ENCODE peak calls at places on chromosomes 1 and 21, in six cellular contexts. M is cardiac muscle cell, K is tibial nerve, P is neural progenitor cell, R is lower lobe of right lung, O is fibroblast of lung. L is an unnamed sample.

GRCh38 chr1:116531917-116532316 is 38.9 kb downstream of the CD58 start:
- DNase-seq in M (no peak), K (no peak), P (no peak), R (no peak), O (no peak), L (no peak)

GRCh38 chr1:59481915-59482505 is 185.1 kb downstream of the FGGY start:
- DNase-seq in M (no peak), K (no peak), P (no peak), R (no peak), O (peak), L (no peak)

GRCh38 chr1:224168859-224169380 is 14.1 kb upstream of the DEGS1 start:
- DNase-seq in M (no peak), K (no peak), P (no peak), R (no peak), O (peak), L (peak)

GRCh38 chr1:205259361-205259832 is 31.7 kb downstream of the TMCC2 start:
- DNase-seq in M (no peak), K (no peak), P (no peak), R (no peak), O (no peak), L (peak)

GRCh38 chr1:77438239-77438913 is 156.6 kb downstream of the AK5 start:
- DNase-seq in M (no peak), K (no peak), P (no peak), R (no peak), O (peak), L (peak)

GRCh38 chr1:20248954-20249612 is 41.6 kb upstream of the VWA5B1 start:
- DNase-seq in M (no peak), K (no peak), P (no peak), R (no peak), O (no peak), L (no peak)

GRCh38 chr1:31627930-31628421 is 10.5 kb downstream of the HCRTR1 start:
- DNase-seq in M (peak), K (no peak), P (no peak), R (peak), O (peak), L (no peak)

GRCh38 chr1:168482106-168482505 is 61.7 kb downstream of the XCL2 start:
- DNase-seq in M (peak), K (no peak), P (peak), R (no peak), O (no peak), L (no peak)

GRCh38 chr1:100142343-100142742 is 9.4 kb downstream of the TRMT13 start:
- DNase-seq in M (no peak), K (no peak), P (no peak), R (no peak), O (no peak), L (no peak)

GRCh38 chr1:223815865-223816264 is 29.9 kb downstream of the TP53BP2 start:
- DNase-seq in M (no peak), K (no peak), P (no peak), R (no peak), O (peak), L (peak)

GRCh38 chr21:40905251-40905650 is 58.3 kb upstream of the DSCAM start:
- DNase-seq in M (no peak), K (no peak), P (no peak), R (no peak), O (no peak), L (no peak)

GRCh38 chr1:222247811-222248310 is 300.0 kb downstream of the HHIPL2 start:
- DNase-seq in M (no peak), K (no peak), P (no peak), R (no peak), O (no peak), L (no peak)

GRCh38 chr1:185534806-185535205 is 199.4 kb upstream of the HMCN1 start:
- DNase-seq in M (no peak), K (no peak), P (no peak), R (no peak), O (no peak), L (peak)

GRCh38 chr1:32540589-32540988 is 1.4 kb downstream of the ZBTB8A start:
- DNase-seq in M (peak), K (no peak), P (peak), R (no peak), O (no peak), L (peak)

GRCh38 chr1:245715970-245716369 is 561.2 kb downstream of the KIF26B start:
- DNase-seq in M (no peak), K (no peak), P (no peak), R (no peak), O (peak), L (peak)

GRCh38 chr1:229059671-229060079 is 211.2 kb upstream of the RAB4A start:
- DNase-seq in M (no peak), K (no peak), P (no peak), R (no peak), O (peak), L (peak)

GRCh38 chr1:183432548-183432875 is 14.3 kb upstream of the NMNAT2 start:
- DNase-seq in M (no peak), K (no peak), P (no peak), R (no peak), O (no peak), L (peak)

GRCh38 chr1:154906621-154907081 is 29.9 kb downstream of the PMVK start:
- DNase-seq in M (no peak), K (no peak), P (no peak), R (no peak), O (no peak), L (peak)

GRCh38 chr1:84247425-84248220 is 53.9 kb upstream of the SAMD13 start:
- DNase-seq in M (no peak), K (no peak), P (no peak), R (no peak), O (peak), L (peak)

GRCh38 chr1:101207891-101208290 is 28.9 kb upstream of the S1PR1 start:
- DNase-seq in M (no peak), K (no peak), P (no peak), R (no peak), O (peak), L (peak)

GRCh38 chr21:41659791-41660560 is 106.9 kb downstream of the RIPK4 start:
- DNase-seq in M (no peak), K (peak), P (no peak), R (no peak), O (peak), L (peak)

DNA sequence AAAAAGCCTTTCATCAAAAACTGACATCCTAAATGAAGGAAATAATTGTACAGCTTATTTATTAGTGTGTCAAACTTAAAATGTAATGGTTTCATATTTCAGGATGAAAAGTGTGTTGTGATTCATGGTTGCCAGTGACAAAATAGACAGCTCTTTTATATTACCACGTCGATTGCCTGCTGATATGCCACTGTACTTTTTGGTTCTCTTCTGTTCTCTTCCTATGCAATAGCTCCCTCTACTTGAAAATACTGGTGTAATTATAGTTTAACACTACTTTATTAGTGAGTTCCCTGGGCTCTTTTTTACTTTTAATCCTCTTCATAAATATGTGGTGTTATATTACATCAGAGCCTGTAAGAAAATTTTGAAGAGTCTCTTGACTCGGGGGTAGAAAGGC is 111.3 kb downstream of the PATJ start:
- DNase-seq in M (no peak), K (no peak), P (no peak), R (no peak), O (peak), L (no peak)
- TF ChIP-seq CTCF in M (peak), K (peak), P (no peak), R (no peak), O (peak), L (no peak)

DNA sequence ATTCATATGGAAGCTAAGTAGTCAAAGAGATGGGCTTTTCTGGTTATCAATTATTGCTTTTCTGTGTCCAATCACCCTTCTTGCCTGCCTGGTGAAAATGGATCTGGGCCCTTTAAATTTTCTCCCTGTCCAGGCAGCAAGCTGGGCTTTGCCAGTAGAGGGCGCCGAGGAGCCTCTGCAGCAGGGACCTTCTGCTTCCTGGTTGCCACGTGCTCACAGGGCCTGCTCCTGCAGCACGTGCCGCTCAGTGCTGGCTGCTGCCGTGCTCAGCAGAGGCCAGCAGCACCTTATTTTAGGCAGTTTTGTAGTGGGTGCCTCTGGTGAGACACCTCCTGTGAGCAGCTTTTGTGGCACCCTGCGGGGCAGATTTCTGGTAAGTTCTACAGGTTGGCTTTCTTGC is 4.0 kb downstream of the ACTL8 start:
- DNase-seq in M (no peak), K (no peak), P (no peak), R (peak), O (no peak), L (no peak)
- TF ChIP-seq CTCF in M (no peak), K (no peak), P (peak), R (no peak), O (no peak), L (no peak)

DNA sequence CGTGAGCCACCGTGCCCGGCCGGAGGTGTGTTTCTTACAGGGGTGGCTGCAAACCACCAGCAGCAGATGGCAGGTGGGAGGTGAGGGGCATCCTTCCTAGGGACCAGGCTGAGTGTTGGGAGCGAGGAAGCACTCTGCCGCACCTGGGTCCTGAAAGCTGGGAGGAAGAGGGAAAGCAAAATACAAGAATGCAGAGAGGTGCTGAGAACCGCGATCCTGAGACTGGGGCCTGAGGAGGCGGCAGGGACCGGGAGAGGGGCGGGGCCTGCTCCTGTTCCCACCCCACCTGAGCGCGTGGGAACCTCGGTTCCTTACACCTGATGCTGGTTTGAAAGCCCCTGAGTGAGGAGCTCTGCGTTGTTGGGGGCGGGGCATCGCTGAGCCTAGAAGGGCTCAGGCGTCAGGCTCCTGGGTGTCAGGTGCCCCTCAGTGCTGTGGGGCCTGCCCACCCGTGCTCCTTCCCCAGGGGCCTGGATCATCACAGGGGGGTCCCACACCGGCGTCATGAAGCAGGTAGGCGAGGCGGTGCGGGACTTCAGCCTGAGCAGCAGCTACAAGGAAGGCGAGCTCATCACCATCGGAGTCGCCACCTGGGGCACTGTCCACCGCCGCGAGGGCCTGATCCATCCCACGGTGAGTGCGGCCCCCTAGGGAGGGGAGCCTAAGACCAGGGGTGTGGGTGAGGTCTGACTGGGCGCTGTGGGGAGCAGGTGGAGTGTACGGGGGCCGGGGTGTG is 15.5 kb downstream of the TRPM2 start:
- DNase-seq in M (no peak), K (peak), P (peak), R (no peak), O (no peak), L (no peak)
- TF ChIP-seq CTCF in M (no peak), K (no peak), P (peak), R (no peak), O (no peak), L (no peak)

GRCh38 chr1:110462964-110463363 is 12.0 kb downstream of the PROK1 start:
- DNase-seq in M (no peak), K (no peak), P (no peak), R (no peak), O (no peak), L (no peak)
- TF ChIP-seq CTCF in M (no peak), K (peak), P (peak), R (no peak), O (no peak), L (no peak)

DNA sequence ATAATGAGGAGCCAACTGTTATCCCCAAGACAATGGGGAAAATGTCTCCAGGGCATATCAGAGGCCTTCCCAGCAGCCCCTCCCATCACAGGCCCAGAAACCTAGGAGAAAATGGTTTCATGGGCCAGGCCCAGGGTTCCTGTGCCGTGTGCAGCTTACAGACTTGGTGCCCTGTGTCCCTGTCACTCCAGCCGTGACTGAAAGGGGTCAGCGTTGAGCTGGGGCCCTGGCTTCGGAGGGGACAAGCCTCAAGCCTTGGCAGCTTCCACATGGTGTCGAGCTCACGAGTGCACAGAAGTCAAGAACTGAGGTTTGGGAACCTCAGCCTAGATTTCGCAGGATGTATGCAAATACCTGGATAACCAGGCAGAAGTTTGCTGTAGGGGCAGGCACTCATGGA is 18.1 kb downstream of the SIPA1L2 start:
- DNase-seq in M (no peak), K (no peak), P (no peak), R (no peak), O (no peak), L (no peak)
- TF ChIP-seq CTCF in M (no peak), K (no peak), P (peak), R (no peak), O (no peak), L (peak)

GRCh38 chr1:164440222-164440621 is 118.8 kb upstream of the PBX1 start:
- DNase-seq in M (peak), K (no peak), P (peak), R (no peak), O (peak), L (peak)
- TF ChIP-seq CTCF in M (peak), K (peak), P (peak), R (peak), O (peak), L (no peak)

GRCh38 chr1:97356309-97356708 is 564.5 kb downstream of the DPYD start:
- DNase-seq in M (no peak), K (no peak), P (no peak), R (no peak), O (no peak), L (no peak)
- TF ChIP-seq CTCF in M (no peak), K (no peak), P (no peak), R (no peak), O (no peak), L (no peak)

GRCh38 chr1:69401894-69402293 is 165.8 kb upstream of the LRRC7 start:
- DNase-seq in M (no peak), K (no peak), P (no peak), R (no peak), O (peak), L (no peak)

GRCh38 chr1:69400128-69400527 is 167.6 kb upstream of the LRRC7 start:
- DNase-seq in M (no peak), K (no peak), P (no peak), R (no peak), O (no peak), L (no peak)

GRCh38 chr1:69403911-69404310 is 163.8 kb upstream of the LRRC7 start:
- DNase-seq in M (no peak), K (no peak), P (no peak), R (no peak), O (no peak), L (no peak)

GRCh38 chr1:69406244-69406643 is 161.5 kb upstream of the LRRC7 start:
- DNase-seq in M (no peak), K (no peak), P (no peak), R (no peak), O (no peak), L (no peak)

GRCh38 chr1:69404486-69404885 is 163.2 kb upstream of the LRRC7 start:
- DNase-seq in M (no peak), K (no peak), P (no peak), R (no peak), O (peak), L (no peak)
- TF ChIP-seq CTCF in M (no peak), K (no peak), P (no peak), R (no peak), O (no peak), L (no peak)

DNA sequence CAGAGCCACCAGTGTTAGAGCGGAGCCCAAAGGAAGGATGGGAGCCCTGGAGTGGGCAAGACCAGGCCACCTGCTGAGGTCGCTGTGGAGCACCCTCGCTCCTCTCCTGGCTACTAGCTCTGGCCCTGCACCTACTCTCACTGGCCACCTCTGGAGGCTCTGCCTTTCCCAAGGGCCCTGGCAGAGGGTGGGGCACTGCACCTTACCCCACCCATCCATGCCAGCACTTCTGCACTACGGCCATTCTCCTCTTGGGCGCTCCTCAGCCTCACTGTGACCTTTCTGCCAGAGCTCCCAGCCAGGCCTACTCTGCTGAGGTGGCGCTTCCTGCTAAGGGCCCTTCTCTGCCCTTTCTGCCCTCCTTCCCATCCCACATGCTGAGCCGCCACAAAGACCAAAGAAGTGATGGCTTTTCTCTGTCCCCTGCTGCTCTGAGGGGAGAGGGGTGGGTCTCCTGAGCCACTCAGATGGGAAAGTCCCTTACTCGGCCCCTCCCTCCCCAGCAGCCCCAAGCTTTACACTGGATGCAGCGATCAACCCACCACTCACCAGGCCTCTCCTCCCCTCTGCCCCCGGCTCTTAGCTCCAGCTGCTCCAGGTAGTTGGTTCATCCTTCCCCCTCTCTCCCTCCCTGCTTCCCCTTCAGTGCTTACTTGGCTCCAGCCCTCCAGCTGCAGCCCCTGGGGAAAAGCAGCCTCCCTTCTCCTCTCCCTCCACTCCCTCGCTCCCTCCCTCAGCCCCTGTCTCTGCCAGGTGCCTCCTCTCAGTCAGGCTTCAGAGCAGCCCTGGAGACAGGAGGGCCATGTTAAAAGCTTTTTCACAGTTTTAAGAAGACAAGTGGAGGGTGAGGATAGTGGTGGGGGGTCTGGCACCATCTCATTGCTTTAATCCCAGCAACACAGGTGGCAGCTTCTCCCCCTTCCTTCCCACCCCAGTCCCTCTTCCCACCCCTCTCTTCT is 14.8 kb upstream of the TMEM222 start:
- DNase-seq in M (no peak), K (no peak), P (peak), R (no peak), O (no peak), L (no peak)
- TF ChIP-seq CTCF in M (no peak), K (no peak), P (peak), R (no peak), O (no peak), L (no peak)

L was measured in MCF 10A.